ENCODE peak calls at places on chromosomes 1 and 21, in ten cellular contexts. U, T, M, G, J, Y, R, F, A and K are unnamed samples.

GRCh38 chr1:29683472-29683871 is 447.1 kb downstream of the PTPRU start:
- DNase-seq in U (no peak), T (no peak), M (no peak), G (no peak), J (no peak), Y (no peak), R (no peak), F (no peak), A (no peak), K (no peak)

GRCh38 chr1:234150892-234151291 is 222.4 kb upstream of the COA6 start:
- DNase-seq in U (no peak), T (no peak), M (no peak), G (no peak), J (no peak), Y (no peak), R (no peak), F (no peak), A (no peak), K (no peak)

GRCh38 chr1:219020386-219020785 is 153.3 kb upstream of the LYPLAL1 start:
- DNase-seq in U (no peak), T (no peak), M (peak), G (no peak), J (no peak), Y (no peak), R (no peak), F (no peak), A (no peak), K (no peak)

GRCh38 chr1:183033205-183033604 is 10.0 kb downstream of the LAMC1 start:
- DNase-seq in U (peak), T (no peak), M (no peak), G (no peak), J (no peak), Y (no peak), R (peak), F (no peak), A (peak), K (no peak)

GRCh38 chr21:26148071-26148470 is 22.5 kb downstream of the APP start:
- DNase-seq in U (no peak), T (no peak), M (no peak), G (no peak), J (no peak), Y (no peak), R (no peak), F (no peak), A (peak), K (no peak)

GRCh38 chr1:218401896-218402770 is 57.0 kb downstream of the TGFB2 start:
- DNase-seq in U (no peak), T (no peak), M (no peak), G (no peak), J (no peak), Y (no peak), R (no peak), F (no peak), A (no peak), K (no peak)

GRCh38 chr1:64898107-64898861 is 68.1 kb downstream of the JAK1 start:
- DNase-seq in U (no peak), T (no peak), M (peak), G (no peak), J (peak), Y (peak), R (no peak), F (no peak), A (no peak), K (peak)

GRCh38 chr1:181028241-181029014 is 5.4 kb upstream of the MR1 start:
- DNase-seq in U (no peak), T (no peak), M (peak), G (no peak), J (no peak), Y (no peak), R (no peak), F (no peak), A (no peak), K (no peak)

GRCh38 chr1:233673146-233673946 is 59.4 kb downstream of the KCNK1 start:
- DNase-seq in U (no peak), T (no peak), M (no peak), G (no peak), J (no peak), Y (no peak), R (no peak), F (no peak), A (no peak), K (no peak)

GRCh38 chr1:94434339-94435092 is 16.3 kb downstream of the ABCD3 start:
- DNase-seq in U (no peak), T (no peak), M (no peak), G (no peak), J (no peak), Y (no peak), R (no peak), F (no peak), A (no peak), K (no peak)

GRCh38 chr1:232380556-232380955 is 249.4 kb downstream of the SIPA1L2 start:
- DNase-seq in U (no peak), T (no peak), M (no peak), G (no peak), J (no peak), Y (no peak), R (no peak), F (no peak), A (no peak), K (no peak)

GRCh38 chr1:61246001-61246400 is 163.6 kb downstream of the NFIA start:
- DNase-seq in U (no peak), T (no peak), M (no peak), G (no peak), J (no peak), Y (no peak), R (no peak), F (no peak), A (no peak), K (no peak)

GRCh38 chr21:26032263-26032662 is 138.3 kb downstream of the APP start:
- DNase-seq in U (no peak), T (no peak), M (no peak), G (no peak), J (no peak), Y (no peak), R (no peak), F (no peak), A (no peak), K (no peak)

GRCh38 chr1:32455958-32456357 is 8.9 kb upstream of the ZBTB8B start:
- DNase-seq in U (no peak), T (no peak), M (no peak), G (no peak), J (no peak), Y (no peak), R (no peak), F (no peak), A (no peak), K (no peak)

GRCh38 chr1:48617227-48617626 is 145.2 kb upstream of the SPATA6 start:
- DNase-seq in U (no peak), T (no peak), M (no peak), G (peak), J (no peak), Y (no peak), R (no peak), F (no peak), A (no peak), K (peak)

GRCh38 chr1:19448491-19449439 is 36.6 kb downstream of the CAPZB start:
- DNase-seq in U (no peak), T (no peak), M (peak), G (peak), J (peak), Y (peak), R (no peak), F (no peak), A (no peak), K (no peak)

GRCh38 chr1:33653226-33653625 is 180.8 kb downstream of the ZSCAN20 start:
- DNase-seq in U (no peak), T (no peak), M (no peak), G (no peak), J (no peak), Y (peak), R (no peak), F (no peak), A (no peak), K (no peak)

GRCh38 chr1:39825432-39825941 is 36.8 kb upstream of the BMP8B start:
- DNase-seq in U (no peak), T (no peak), M (no peak), G (no peak), J (no peak), Y (no peak), R (no peak), F (no peak), A (no peak), K (no peak)

GRCh38 chr1:84687703-84688460 is 2.4 kb downstream of the SSX2IP start:
- DNase-seq in U (no peak), T (no peak), M (peak), G (no peak), J (no peak), Y (no peak), R (no peak), F (no peak), A (no peak), K (no peak)

GRCh38 chr1:200675588-200675852 is 5.8 kb upstream of the DDX59 start:
- DNase-seq in U (no peak), T (no peak), M (no peak), G (no peak), J (no peak), Y (no peak), R (no peak), F (no peak), A (no peak), K (no peak)

GRCh38 chr1:41475859-41476567 is 8.5 kb downstream of the EDN2 start:
- DNase-seq in U (no peak), T (no peak), M (no peak), G (no peak), J (no peak), Y (no peak), R (no peak), F (no peak), A (no peak), K (no peak)

GRCh38 chr1:163195728-163196448 is 6.8 kb downstream of the RGS5 start:
- DNase-seq in U (no peak), T (no peak), M (no peak), G (peak), J (peak), Y (no peak), R (no peak), F (no peak), A (no peak), K (no peak)

GRCh38 chr1:10613861-10614260 is 139.1 kb downstream of the PEX14 start:
- DNase-seq in U (no peak), T (no peak), M (no peak), G (no peak), J (no peak), Y (no peak), R (no peak), F (no peak), A (no peak), K (no peak)

GRCh38 chr1:30452925-30453324 is 270.5 kb downstream of the MATN1 start:
- DNase-seq in U (no peak), T (no peak), M (no peak), G (no peak), J (no peak), Y (no peak), R (no peak), F (no peak), A (no peak), K (no peak)

GRCh38 chr21:31554511-31555022 is 104.9 kb upstream of the SOD1 start:
- DNase-seq in U (no peak), T (no peak), M (no peak), G (no peak), J (no peak), Y (no peak), R (no peak), F (no peak), A (no peak), K (no peak)

GRCh38 chr1:63882048-63882704 is 108.4 kb downstream of the ROR1 start:
- DNase-seq in U (no peak), T (no peak), M (peak), G (no peak), J (no peak), Y (no peak), R (no peak), F (no peak), A (no peak), K (no peak)

GRCh38 chr1:59919742-59920141 is 6.8 kb downstream of the CYP2J2 start:
- DNase-seq in U (no peak), T (no peak), M (no peak), G (no peak), J (no peak), Y (no peak), R (no peak), F (no peak), A (no peak), K (no peak)

GRCh38 chr1:61412601-61413000 is 312.3 kb downstream of the TM2D1 start:
- DNase-seq in U (no peak), T (no peak), M (no peak), G (no peak), J (no peak), Y (no peak), R (no peak), F (no peak), A (no peak), K (no peak)

GRCh38 chr21:31730687-31731111 is 1.2 kb downstream of the SCAF4 start:
- DNase-seq in U (no peak), T (no peak), M (no peak), G (peak), J (no peak), Y (no peak), R (peak), F (no peak), A (peak), K (no peak)

GRCh38 chr21:42614811-42615342 is 38.5 kb upstream of the PDE9A start:
- DNase-seq in U (peak), T (no peak), M (peak), G (peak), J (no peak), Y (no peak), R (peak), F (no peak), A (peak), K (peak)

GRCh38 chr1:89962742-89963075 is 32.2 kb upstream of the ZNF326 start:
- DNase-seq in U (no peak), T (no peak), M (no peak), G (no peak), J (no peak), Y (no peak), R (no peak), F (no peak), A (no peak), K (no peak)